ENCODE peak calls at places on chromosomes 11 and 22, in four cellular contexts. H is right lobe of liver; E is ovary; O is activated CD4-positive, CD25-positive, alpha-beta regulatory T cell treated with anti-CD3 and anti-CD28 coated beads, Interleukin-2, amount 50 U/mL, for 72 hours. P is an unnamed sample.

GRCh38 chr11:84558085-84558905 is 1068.8 kb downstream of the DLG2 start:
- DNase-seq in H (no peak), E (no peak), O (no peak), P (peak; percentile 35)

GRCh38 chr22:22061085-22062077 is 78.8 kb upstream of the TOP3B start:
- DNase-seq in H (no peak), E (no peak), O (no peak), P (no peak)

GRCh38 chr11:20005747-20006146 is 154.5 kb downstream of the DBX1 start:
- DNase-seq in H (no peak), E (no peak), O (no peak), P (no peak)

GRCh38 chr11:44600739-44601416 is 35.4 kb downstream of the CD82 start:
- DNase-seq in H (no peak), E (no peak), O (no peak), P (no peak)

GRCh38 chr11:44944853-44945235 is 5.8 kb downstream of the TP53I11 start:
- DNase-seq in H (no peak), E (no peak), O (no peak), P (no peak)

GRCh38 chr11:132158696-132159095 is 788.3 kb downstream of the NTM start:
- DNase-seq in H (no peak), E (no peak), O (no peak), P (no peak)

GRCh38 chr11:85809881-85810280 is 1.1 kb downstream of the SYTL2 start:
- DNase-seq in H (no peak), E (no peak), O (no peak), P (peak; percentile 42)

GRCh38 chr11:57777969-57778317 is 16.3 kb downstream of the CTNND1 start:
- DNase-seq in H (peak; percentile 85), E (no peak), O (no peak), P (no peak)

GRCh38 chr11:78346799-78347198 is 70.8 kb downstream of the GAB2 start:
- DNase-seq in H (no peak), E (no peak), O (no peak), P (no peak)

GRCh38 chr11:60172011-60172410 is 10.9 kb downstream of the MS4A6A start:
- DNase-seq in H (no peak), E (no peak), O (no peak), P (no peak)

GRCh38 chr11:1152316-1153104 is 5.2 kb upstream of the MUC5AC start:
- DNase-seq in H (peak; percentile 42), E (no peak), O (peak; percentile 52), P (no peak)

GRCh38 chr11:1453611-1454386 is 32.8 kb downstream of the MOB2 start:
- DNase-seq in H (no peak), E (no peak), O (peak; percentile 43), P (no peak)

GRCh38 chr11:18721576-18722292 is 4.3 kb downstream of the IGSF22 start:
- DNase-seq in H (no peak), E (peak; percentile 71), O (peak; percentile 59), P (no peak)

GRCh38 chr11:26043665-26044064 is 288.3 kb upstream of the ANO3 start:
- DNase-seq in H (no peak), E (no peak), O (no peak), P (no peak)

GRCh38 chr11:72225411-72225951 is 914 bp downstream of the INPPL1 start:
- DNase-seq in H (peak; percentile 38), E (peak; percentile 36), O (no peak), P (no peak)

GRCh38 chr11:67820079-67820478 is 145.7 kb upstream of the ALDH3B2 start:
- DNase-seq in H (no peak), E (no peak), O (no peak), P (no peak)